ENCODE peak calls at places on chromosome 13, in eight cellular contexts. One of them, this sample, is unnamed.

GRCh38 chr13:24660023-24660806 is 20.0 kb upstream of the ATP12A start:
- ATAC-seq in HepG2: no peak
- ATAC-seq in heart left ventricle: no peak
- ATAC-seq in K562: no peak
- ATAC-seq in gastrocnemius medialis: no peak
- ATAC-seq in body of pancreas: no peak
- ATAC-seq in HCT116: no peak
- ATAC-seq in A549: no peak
- ATAC-seq in this sample: no peak

GRCh38 chr13:33644607-33645543 is 173.1 kb upstream of the RFC3 start:
- ATAC-seq in body of pancreas: no peak
- ATAC-seq in HCT116: no peak
- ATAC-seq in K562: no peak
- ATAC-seq in heart left ventricle: no peak
- ATAC-seq in HepG2: no peak
- ATAC-seq in gastrocnemius medialis: peak; percentile 34
- ATAC-seq in A549: no peak
- ATAC-seq in this sample: peak; percentile 60

GRCh38 chr13:106534844-106535551 is 464 bp downstream of the EFNB2 start:
- ATAC-seq in A549: peak; percentile 45
- ATAC-seq in K562: peak; percentile 46
- ATAC-seq in body of pancreas: peak; percentile 34
- ATAC-seq in gastrocnemius medialis: peak; percentile 50
- ATAC-seq in HepG2: peak; percentile 11
- ATAC-seq in HCT116: peak; percentile 34
- ATAC-seq in heart left ventricle: no peak
- ATAC-seq in this sample: peak; percentile 21

GRCh38 chr13:51793570-51794273 is 10.2 kb downstream of the DHRS12 start:
- ATAC-seq in A549: peak; percentile 68
- ATAC-seq in HepG2: no peak
- ATAC-seq in heart left ventricle: no peak
- ATAC-seq in K562: peak; percentile 93
- ATAC-seq in HCT116: peak; percentile 82
- ATAC-seq in gastrocnemius medialis: peak; percentile 46
- ATAC-seq in body of pancreas: peak; percentile 42
- ATAC-seq in this sample: peak; percentile 60

GRCh38 chr13:93116809-93117208 is 109.8 kb upstream of the GPC6 start:
- ATAC-seq in HCT116: no peak
- ATAC-seq in A549: no peak
- ATAC-seq in HepG2: no peak
- ATAC-seq in body of pancreas: no peak
- ATAC-seq in K562: no peak
- ATAC-seq in heart left ventricle: no peak
- ATAC-seq in gastrocnemius medialis: no peak
- ATAC-seq in this sample: no peak

GRCh38 chr13:86974251-86974994 is 696.7 kb upstream of the SLITRK5 start:
- ATAC-seq in HCT116: no peak
- ATAC-seq in A549: no peak
- ATAC-seq in body of pancreas: no peak
- ATAC-seq in heart left ventricle: no peak
- ATAC-seq in K562: no peak
- ATAC-seq in HepG2: peak; percentile 43
- ATAC-seq in gastrocnemius medialis: no peak
- ATAC-seq in this sample: no peak

GRCh38 chr13:51137250-51137649 is 26.2 kb upstream of the C13orf42 start:
- ATAC-seq in body of pancreas: no peak
- ATAC-seq in gastrocnemius medialis: no peak
- ATAC-seq in HCT116: no peak
- ATAC-seq in A549: peak; percentile 30
- ATAC-seq in K562: no peak
- ATAC-seq in heart left ventricle: no peak
- ATAC-seq in HepG2: no peak
- ATAC-seq in this sample: no peak

GRCh38 chr13:97262058-97262457 is 39.9 kb downstream of the MBNL2 start:
- ATAC-seq in gastrocnemius medialis: no peak
- ATAC-seq in HCT116: no peak
- ATAC-seq in A549: no peak
- ATAC-seq in heart left ventricle: no peak
- ATAC-seq in K562: no peak
- ATAC-seq in body of pancreas: no peak
- ATAC-seq in HepG2: no peak
- ATAC-seq in this sample: no peak

GRCh38 chr13:45142440-45143345 is 22.4 kb downstream of the GTF2F2 start:
- ATAC-seq in gastrocnemius medialis: no peak
- ATAC-seq in HepG2: no peak
- ATAC-seq in HCT116: peak; percentile 83
- ATAC-seq in body of pancreas: no peak
- ATAC-seq in heart left ventricle: no peak
- ATAC-seq in K562: no peak
- ATAC-seq in A549: no peak
- ATAC-seq in this sample: no peak

GRCh38 chr13:106612688-106613087 is 44.8 kb upstream of the ARGLU1 start:
- ATAC-seq in K562: no peak
- ATAC-seq in A549: no peak
- ATAC-seq in HepG2: no peak
- ATAC-seq in HCT116: no peak
- ATAC-seq in gastrocnemius medialis: peak; percentile 62
- ATAC-seq in body of pancreas: peak; percentile 35
- ATAC-seq in heart left ventricle: no peak
- ATAC-seq in this sample: peak; percentile 66

GRCh38 chr13:48979892-48980291 is 4.2 kb downstream of the FNDC3A start:
- ATAC-seq in heart left ventricle: no peak
- ATAC-seq in K562: no peak
- ATAC-seq in HCT116: no peak
- ATAC-seq in gastrocnemius medialis: no peak
- ATAC-seq in HepG2: no peak
- ATAC-seq in body of pancreas: no peak
- ATAC-seq in A549: no peak
- ATAC-seq in this sample: no peak

GRCh38 chr13:22040810-22041364 is 370.0 kb downstream of the FGF9 start:
- ATAC-seq in K562: peak; percentile 77
- ATAC-seq in heart left ventricle: no peak
- ATAC-seq in HepG2: no peak
- ATAC-seq in HCT116: no peak
- ATAC-seq in A549: peak; percentile 95
- ATAC-seq in body of pancreas: peak; percentile 84
- ATAC-seq in gastrocnemius medialis: no peak
- ATAC-seq in this sample: no peak

GRCh38 chr13:19845758-19846157 is 17.7 kb downstream of the ZMYM5 start:
- ATAC-seq in K562: peak; percentile 65
- ATAC-seq in gastrocnemius medialis: no peak
- ATAC-seq in HepG2: peak; percentile 57
- ATAC-seq in body of pancreas: peak; percentile 56
- ATAC-seq in HCT116: peak; percentile 91
- ATAC-seq in A549: peak; percentile 97
- ATAC-seq in heart left ventricle: no peak
- ATAC-seq in this sample: peak; percentile 93

GRCh38 chr13:112759834-112760233 is 70.0 kb downstream of the ATP11A start:
- ATAC-seq in body of pancreas: no peak
- ATAC-seq in gastrocnemius medialis: no peak
- ATAC-seq in heart left ventricle: no peak
- ATAC-seq in HCT116: no peak
- ATAC-seq in HepG2: no peak
- ATAC-seq in A549: no peak
- ATAC-seq in K562: no peak
- ATAC-seq in this sample: no peak

GRCh38 chr13:110812869-110813645 is 99.6 kb downstream of the ING1 start:
- ATAC-seq in HepG2: no peak
- ATAC-seq in HCT116: no peak
- ATAC-seq in A549: no peak
- ATAC-seq in gastrocnemius medialis: no peak
- ATAC-seq in K562: no peak
- ATAC-seq in heart left ventricle: no peak
- ATAC-seq in body of pancreas: no peak
- ATAC-seq in this sample: peak; percentile 9

GRCh38 chr13:68551701-68552522 is 1321.8 kb upstream of the PCDH9 start:
- ATAC-seq in body of pancreas: no peak
- ATAC-seq in HCT116: no peak
- ATAC-seq in gastrocnemius medialis: no peak
- ATAC-seq in A549: no peak
- ATAC-seq in heart left ventricle: no peak
- ATAC-seq in HepG2: peak; percentile 57
- ATAC-seq in K562: peak; percentile 35
- ATAC-seq in this sample: no peak

GRCh38 chr13:20441879-20442278 is 83.8 kb downstream of the CRYL1 start:
- ATAC-seq in A549: no peak
- ATAC-seq in heart left ventricle: no peak
- ATAC-seq in gastrocnemius medialis: no peak
- ATAC-seq in HepG2: no peak
- ATAC-seq in body of pancreas: no peak
- ATAC-seq in K562: no peak
- ATAC-seq in HCT116: peak; percentile 72
- ATAC-seq in this sample: no peak

GRCh38 chr13:20370815-20371421 is 138.8 kb upstream of the GJB6 start:
- ATAC-seq in A549: no peak
- ATAC-seq in K562: no peak
- ATAC-seq in heart left ventricle: no peak
- ATAC-seq in HCT116: no peak
- ATAC-seq in gastrocnemius medialis: no peak
- ATAC-seq in body of pancreas: no peak
- ATAC-seq in HepG2: no peak
- ATAC-seq in this sample: no peak

GRCh38 chr13:32811297-32811800 is 204.9 kb upstream of the KL start:
- ATAC-seq in heart left ventricle: no peak
- ATAC-seq in A549: no peak
- ATAC-seq in gastrocnemius medialis: no peak
- ATAC-seq in HCT116: no peak
- ATAC-seq in body of pancreas: no peak
- ATAC-seq in K562: peak; percentile 79
- ATAC-seq in HepG2: peak; percentile 31
- ATAC-seq in this sample: no peak

GRCh38 chr13:107113387-107113786 is 545.5 kb upstream of the ARGLU1 start:
- ATAC-seq in HCT116: no peak
- ATAC-seq in HepG2: no peak
- ATAC-seq in gastrocnemius medialis: no peak
- ATAC-seq in A549: no peak
- ATAC-seq in heart left ventricle: no peak
- ATAC-seq in K562: no peak
- ATAC-seq in body of pancreas: no peak
- ATAC-seq in this sample: no peak

GRCh38 chr13:113862766-113863510 is 938 bp downstream of the GAS6 start:
- ATAC-seq in A549: peak; percentile 55
- ATAC-seq in body of pancreas: peak; percentile 57
- ATAC-seq in gastrocnemius medialis: peak; percentile 51
- ATAC-seq in HCT116: peak; percentile 54
- ATAC-seq in HepG2: no peak
- ATAC-seq in heart left ventricle: peak; percentile 41
- ATAC-seq in K562: peak; percentile 79
- ATAC-seq in this sample: peak; percentile 34

GRCh38 chr13:99875391-99875790 is 96.2 kb downstream of the ZIC5 start:
- ATAC-seq in body of pancreas: no peak
- ATAC-seq in gastrocnemius medialis: no peak
- ATAC-seq in A549: no peak
- ATAC-seq in HCT116: no peak
- ATAC-seq in HepG2: no peak
- ATAC-seq in K562: no peak
- ATAC-seq in heart left ventricle: no peak
- ATAC-seq in this sample: no peak

GRCh38 chr13:99873832-99874430 is 97.6 kb downstream of the ZIC5 start:
- ATAC-seq in HepG2: no peak
- ATAC-seq in HCT116: no peak
- ATAC-seq in A549: no peak
- ATAC-seq in K562: no peak
- ATAC-seq in body of pancreas: no peak
- ATAC-seq in heart left ventricle: no peak
- ATAC-seq in gastrocnemius medialis: no peak
- ATAC-seq in this sample: no peak

GRCh38 chr13:99873141-99873540 is 98.4 kb downstream of the ZIC5 start:
- ATAC-seq in HepG2: no peak
- ATAC-seq in HCT116: no peak
- ATAC-seq in heart left ventricle: no peak
- ATAC-seq in A549: no peak
- ATAC-seq in body of pancreas: no peak
- ATAC-seq in gastrocnemius medialis: no peak
- ATAC-seq in K562: no peak
- ATAC-seq in this sample: no peak

GRCh38 chr13:99878921-99879610 is 92.5 kb downstream of the ZIC5 start:
- ATAC-seq in A549: no peak
- ATAC-seq in heart left ventricle: no peak
- ATAC-seq in gastrocnemius medialis: no peak
- ATAC-seq in HepG2: no peak
- ATAC-seq in HCT116: no peak
- ATAC-seq in body of pancreas: no peak
- ATAC-seq in K562: no peak
- ATAC-seq in this sample: no peak

GRCh38 chr13:99876651-99877050 is 94.9 kb downstream of the ZIC5 start:
- ATAC-seq in A549: no peak
- ATAC-seq in heart left ventricle: no peak
- ATAC-seq in HepG2: no peak
- ATAC-seq in gastrocnemius medialis: no peak
- ATAC-seq in HCT116: no peak
- ATAC-seq in K562: no peak
- ATAC-seq in body of pancreas: no peak
- ATAC-seq in this sample: no peak
- H3K4me1 ChIP-seq in A549: no peaks in the 10 kb centered on the region
- H3K4me1 ChIP-seq in heart left ventricle: no peaks in the 10 kb centered on the region
- H3K4me1 ChIP-seq in HepG2: no peaks in the 10 kb centered on the region
- H3K4me1 ChIP-seq in gastrocnemius medialis: no peaks in the 10 kb centered on the region
- H3K4me1 ChIP-seq in HCT116: no peaks in the 10 kb centered on the region
- H3K4me1 ChIP-seq in K562: no peaks in the 10 kb centered on the region
- H3K4me1 ChIP-seq in body of pancreas: no peaks in the 10 kb centered on the region
- H3K4me1 ChIP-seq in this sample: no peaks in the 10 kb centered on the region

DNA sequence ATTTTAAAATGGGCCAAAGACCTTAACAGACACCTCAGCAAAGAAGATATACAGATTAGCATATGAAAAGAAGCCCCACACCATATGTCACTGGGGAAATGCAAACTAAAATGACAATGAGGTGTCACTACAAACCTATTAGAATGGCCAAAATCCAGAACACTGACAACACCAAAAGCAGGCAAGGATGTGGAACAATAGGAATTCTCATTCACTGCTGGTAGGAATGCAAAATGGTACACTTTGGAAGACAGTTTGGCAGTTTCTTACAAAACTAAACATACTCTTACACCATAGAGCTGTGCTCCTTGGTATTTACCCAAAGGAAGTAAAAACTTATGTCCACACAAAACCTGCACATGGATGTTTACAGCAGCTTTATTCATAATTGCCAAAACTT is 23.1 kb downstream of the ELF1 start:
- ATAC-seq in K562: no peak
- ATAC-seq in body of pancreas: no peak
- ATAC-seq in heart left ventricle: no peak
- ATAC-seq in A549: no peak
- ATAC-seq in HepG2: no peak
- ATAC-seq in HCT116: no peak
- ATAC-seq in gastrocnemius medialis: no peak
- ATAC-seq in this sample: no peak
- TF ChIP-seq POLR2A in K562: no peak
- TF ChIP-seq POLR2A in body of pancreas: no peak
- TF ChIP-seq POLR2A in heart left ventricle: no peak
- TF ChIP-seq POLR2A in A549: no peak
- TF ChIP-seq POLR2A in HepG2: no peak
- TF ChIP-seq POLR2A in HCT116: no peak
- TF ChIP-seq POLR2A in gastrocnemius medialis: no peak
- TF ChIP-seq POLR2A in this sample: no peak

GRCh38 chr13:75364131-75364713 is 117.7 kb downstream of the TBC1D4 start:
- ATAC-seq in HepG2: peak; percentile 21
- ATAC-seq in gastrocnemius medialis: no peak
- ATAC-seq in A549: no peak
- ATAC-seq in body of pancreas: no peak
- ATAC-seq in HCT116: no peak
- ATAC-seq in K562: no peak
- ATAC-seq in heart left ventricle: no peak
- ATAC-seq in this sample: no peak
- H3K4me1 ChIP-seq in HepG2: peaks cover 69% of the 10 kb centered on the region
- H3K4me1 ChIP-seq in gastrocnemius medialis: peaks cover 75% of the 10 kb centered on the region
- H3K4me1 ChIP-seq in A549: peaks cover 17% of the 10 kb centered on the region
- H3K4me1 ChIP-seq in body of pancreas: peaks cover 16% of the 10 kb centered on the region
- H3K4me1 ChIP-seq in HCT116: peaks cover 39% of the 10 kb centered on the region
- H3K4me1 ChIP-seq in K562: no peaks in the 10 kb centered on the region
- H3K4me1 ChIP-seq in heart left ventricle: peaks cover 57% of the 10 kb centered on the region
- H3K4me1 ChIP-seq in this sample: peaks cover 6% of the 10 kb centered on the region

GRCh38 chr13:27960362-27961226 is 8.5 kb downstream of the CDX2 start:
- ATAC-seq in A549: peak; percentile 92
- ATAC-seq in gastrocnemius medialis: no peak
- ATAC-seq in K562: peak; percentile 76
- ATAC-seq in heart left ventricle: no peak
- ATAC-seq in HepG2: peak; percentile 90
- ATAC-seq in HCT116: peak; percentile 87
- ATAC-seq in body of pancreas: peak; percentile 93
- ATAC-seq in this sample: peak; percentile 36
- TF ChIP-seq POLR2A in A549: no peak
- TF ChIP-seq POLR2A in gastrocnemius medialis: no peak
- TF ChIP-seq POLR2A in K562: no peak
- TF ChIP-seq POLR2A in heart left ventricle: no peak
- TF ChIP-seq POLR2A in HepG2: peak; percentile 94
- TF ChIP-seq POLR2A in HCT116: no peak
- TF ChIP-seq POLR2A in body of pancreas: peak; percentile 18
- TF ChIP-seq POLR2A in this sample: no peak

This sample was measured in gastroesophageal sphincter.